ENCODE peak calls at places on chromosomes 16 and 17, in five cellular contexts. C is Caki2, A is dermis blood vessel endothelial cell, E is AG04450, G is left cardiac atrium. H is an unnamed sample.

GRCh38 chr16:87149051-87149450 is 168.1 kb downstream of the C16orf95 start:
- DNase-seq in C (peak), A (no peak), E (no peak), G (no peak), H (no peak)

GRCh38 chr16:85542548-85542927 is 70.6 kb upstream of the GSE1 start:
- DNase-seq in C (no peak), A (no peak), E (no peak), G (no peak), H (peak)

GRCh38 chr17:37322826-37323561 is 52.8 kb upstream of the C17orf78 start:
- DNase-seq in C (no peak), A (no peak), E (no peak), G (no peak), H (no peak)

GRCh38 chr17:27466748-27467375 is 10.6 kb downstream of the KSR1 start:
- DNase-seq in C (no peak), A (peak), E (no peak), G (no peak), H (no peak)

GRCh38 chr17:68346448-68346847 is 55.2 kb downstream of the ARSG start:
- DNase-seq in C (no peak), A (no peak), E (no peak), G (peak), H (no peak)

GRCh38 chr16:57639172-57639571 is 10.7 kb downstream of the ADGRG1 start:
- DNase-seq in C (no peak), A (no peak), E (no peak), G (no peak), H (no peak)

GRCh38 chr16:72974142-72974769 is 73.7 kb downstream of the ZFHX3 start:
- DNase-seq in C (no peak), A (peak), E (no peak), G (no peak), H (no peak)

GRCh38 chr17:1644493-1645206 is 882 bp downstream of the SCARF1 start:
- DNase-seq in C (no peak), A (peak), E (no peak), G (no peak), H (no peak)

GRCh38 chr17:8413321-8413720 is 15.7 kb upstream of the RNF222 start:
- DNase-seq in C (no peak), A (no peak), E (no peak), G (no peak), H (no peak)

H was measured in RWPE2.